ENCODE peak calls at places on chromosomes 11 and 22, in ten cellular contexts. W, P, S, H, L, E, X, G, I and U are unnamed samples.

GRCh38 chr11:128061321-128061871 is 526.0 kb downstream of the ETS1 start:
- DNase-seq in S (no peak), E (no peak), X (no peak), I (no peak), W (no peak), G (no peak), P (no peak), H (no peak), L (no peak), U (no peak)

GRCh38 chr11:13019313-13019712 is 10.2 kb downstream of the RASSF10 start:
- DNase-seq in P (no peak), L (no peak), H (no peak), W (peak), I (no peak), S (no peak), G (no peak), E (no peak), X (no peak), U (no peak)

GRCh38 chr22:45210577-45211431 is 29.9 kb downstream of the KIAA0930 start:
- DNase-seq in H (no peak), E (no peak), W (no peak), G (no peak), L (no peak), S (no peak), X (no peak), P (no peak), I (peak), U (no peak)

GRCh38 chr11:119728226-119728626 is 774 bp downstream of the NECTIN1 start:
- DNase-seq in P (no peak), H (no peak), L (no peak), E (no peak), S (no peak), X (no peak), W (no peak), G (no peak), I (peak), U (no peak)

GRCh38 chr11:73995731-73996130 is 13.1 kb upstream of the UCP2 start:
- DNase-seq in P (no peak), H (no peak), I (no peak), X (no peak), G (no peak), S (no peak), E (no peak), L (no peak), W (no peak), U (no peak)

GRCh38 chr11:108606070-108606469 is 12.5 kb upstream of the EXPH5 start:
- DNase-seq in L (no peak), I (no peak), P (no peak), H (no peak), E (no peak), X (no peak), G (no peak), W (no peak), S (no peak), U (no peak)

GRCh38 chr11:12634329-12634728 is 39.9 kb upstream of the TEAD1 start:
- DNase-seq in W (no peak), X (no peak), H (no peak), G (no peak), L (no peak), P (no peak), E (no peak), I (no peak), S (no peak), U (no peak)

GRCh38 chr11:638616-639323 is 1.7 kb downstream of the DRD4 start:
- DNase-seq in H (no peak), X (no peak), G (no peak), W (no peak), E (peak), L (no peak), I (no peak), S (no peak), P (no peak), U (no peak)

GRCh38 chr11:20238712-20239111 is 78.4 kb upstream of the DBX1 start:
- DNase-seq in W (no peak), E (no peak), I (no peak), S (no peak), H (no peak), G (no peak), X (no peak), L (peak), P (no peak), U (no peak)

DNA sequence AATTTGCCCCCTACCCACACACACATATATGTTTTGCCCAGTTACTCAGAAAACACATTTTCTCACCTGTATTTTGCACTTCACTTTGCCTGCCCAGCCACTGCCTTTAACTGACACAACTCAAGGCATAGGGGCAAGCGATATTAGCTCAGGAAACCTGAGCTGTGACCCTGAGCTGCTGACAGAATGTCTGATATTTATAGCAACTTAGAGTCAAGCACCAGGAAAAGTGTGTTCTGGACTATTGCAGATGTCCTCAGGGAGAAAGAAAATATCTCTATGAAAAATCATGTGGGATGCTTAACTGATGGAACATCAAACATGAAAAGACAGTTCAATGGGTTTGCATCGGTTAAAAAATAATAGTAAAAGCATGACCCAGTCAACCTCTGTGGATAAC is 63.9 kb upstream of the SLC35C1 start:
- DNase-seq in X (no peak), I (no peak), E (no peak), G (no peak), L (no peak), H (no peak), W (no peak), S (no peak), P (no peak), U (no peak)
- TF ChIP-seq CTCF in X (no peak), I (no peak), E (no peak), G (no peak), L (no peak), H (no peak), W (no peak), S (no peak), P (no peak), U (no peak)

GRCh38 chr11:104588975-104589374 is 309.3 kb downstream of the CASP12 start:
- DNase-seq in H (no peak), I (no peak), L (no peak), W (no peak), E (no peak), P (no peak), X (no peak), S (no peak), G (no peak), U (no peak)
- TF ChIP-seq POLR2AphosphoS5 in H (no peak), I (no peak), L (no peak), W (no peak), E (no peak), P (no peak), X (no peak), S (no peak), G (no peak), U (no peak)

DNA sequence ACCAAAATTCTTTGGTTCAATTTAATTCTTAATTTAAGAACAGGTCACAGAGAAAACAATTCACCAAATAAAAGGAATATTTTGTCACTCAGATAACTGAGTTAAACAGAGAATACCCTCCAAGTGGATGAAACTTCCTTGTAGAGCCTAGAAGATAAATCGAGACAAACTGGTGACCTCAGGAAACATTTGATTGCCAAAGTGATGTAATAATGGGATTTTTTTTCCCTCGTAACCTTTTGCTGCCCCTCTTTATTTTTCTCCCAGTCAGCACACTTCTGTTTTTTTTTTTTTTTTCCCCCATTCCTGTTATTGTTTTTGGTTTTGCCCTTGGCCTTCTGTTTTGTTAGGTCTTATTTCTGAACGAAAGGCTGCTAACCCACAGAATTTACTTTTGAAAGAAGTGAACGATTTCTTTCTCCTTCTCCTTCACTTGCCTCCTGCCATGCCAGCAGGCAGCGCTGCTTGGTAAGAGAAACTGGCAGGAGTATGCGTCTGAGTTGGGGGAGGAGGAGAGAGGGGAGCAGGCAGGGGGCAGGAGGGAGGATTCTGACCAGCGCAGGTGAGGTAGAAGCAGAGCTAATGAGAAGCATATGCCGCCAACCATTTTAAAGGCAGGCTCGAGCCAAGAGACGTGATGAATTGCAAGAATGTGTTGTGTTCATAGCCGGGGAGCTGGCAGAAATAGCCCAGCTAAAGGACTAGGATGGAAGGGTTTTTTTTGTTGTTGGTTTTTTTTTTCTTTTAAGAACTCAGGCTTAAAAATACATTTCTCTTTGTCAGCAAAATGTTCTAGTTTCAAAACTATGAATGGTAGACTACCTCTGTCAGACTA is 121.9 kb upstream of the MTMR2 start:
- DNase-seq in I (no peak), X (no peak), L (peak), S (no peak), E (peak), H (peak), W (no peak), G (no peak), P (peak), U (no peak)
- TF ChIP-seq CTCF in I (no peak), X (no peak), L (no peak), S (no peak), E (peak), H (no peak), W (peak), G (peak), P (peak), U (no peak)

GRCh38 chr11:64268687-64269379 is 15.6 kb downstream of the BAD start:
- DNase-seq in X (no peak), I (peak), H (peak), W (no peak), L (peak), E (peak), P (no peak), S (no peak), G (no peak), U (peak)

GRCh38 chr11:64267207-64267945 is 16.0 kb downstream of the PLCB3 start:
- DNase-seq in H (no peak), G (no peak), I (peak), S (no peak), W (no peak), L (no peak), P (no peak), E (no peak), X (no peak), U (no peak)

GRCh38 chr11:64271339-64272132 is 12.9 kb downstream of the BAD start:
- DNase-seq in H (peak), E (peak), I (peak), X (peak), W (peak), S (no peak), G (peak), L (peak), P (peak), U (peak)

GRCh38 chr11:64268028-64268686 is 16.3 kb downstream of the BAD start:
- DNase-seq in G (no peak), I (peak), W (no peak), L (peak), H (no peak), S (no peak), E (no peak), P (no peak), X (no peak), U (peak)

DNA sequence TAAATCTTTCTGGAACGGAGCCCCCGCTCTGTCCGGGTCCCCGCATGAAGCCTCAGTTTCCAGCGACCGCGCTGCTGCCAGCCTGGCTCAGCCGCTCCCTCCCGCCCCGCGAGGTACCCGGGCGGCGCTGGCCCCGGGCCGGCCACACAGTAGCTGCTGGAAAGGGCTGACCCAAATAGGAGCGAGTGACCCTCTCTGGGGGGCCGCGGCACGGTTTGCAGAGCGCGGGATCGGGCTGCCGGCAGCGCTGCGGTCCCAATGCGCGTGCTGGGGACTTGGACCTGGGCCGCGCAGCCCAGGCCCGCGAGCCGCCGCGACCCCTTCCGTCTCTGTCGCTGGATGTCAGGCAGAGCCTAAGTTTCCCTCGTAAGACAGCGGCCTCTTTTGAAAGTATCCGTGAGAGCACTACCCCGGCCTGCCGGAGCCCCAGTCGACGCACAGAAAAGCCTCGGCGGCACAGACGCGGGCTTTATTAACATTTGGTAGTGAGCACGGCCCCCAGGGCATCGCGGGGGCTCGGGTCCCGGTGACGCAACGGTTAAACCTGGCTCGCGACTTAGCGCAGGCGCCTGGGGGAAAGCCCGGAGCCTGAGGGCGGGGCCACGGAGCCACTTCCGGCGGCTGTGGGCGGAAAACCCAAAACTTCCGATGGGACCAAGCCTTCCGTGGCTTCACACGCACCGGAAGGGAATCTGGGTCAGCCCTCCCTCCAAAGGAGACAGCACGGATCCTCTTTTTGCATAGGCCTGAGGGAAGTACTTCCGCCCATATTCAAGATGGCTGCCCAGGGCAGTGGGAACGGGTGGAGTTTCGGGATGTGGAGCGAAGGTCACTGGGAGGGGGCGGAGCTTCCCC is 14.9 kb downstream of the BAD start:
- DNase-seq in S (peak), I (peak), H (peak), P (peak), X (peak), E (peak), L (peak), W (peak), G (peak), U (peak)
- TF ChIP-seq POLR2AphosphoS5 in S (no peak), I (peak), H (peak), P (no peak), X (peak), E (no peak), L (peak), W (no peak), G (peak), U (peak)

DNA sequence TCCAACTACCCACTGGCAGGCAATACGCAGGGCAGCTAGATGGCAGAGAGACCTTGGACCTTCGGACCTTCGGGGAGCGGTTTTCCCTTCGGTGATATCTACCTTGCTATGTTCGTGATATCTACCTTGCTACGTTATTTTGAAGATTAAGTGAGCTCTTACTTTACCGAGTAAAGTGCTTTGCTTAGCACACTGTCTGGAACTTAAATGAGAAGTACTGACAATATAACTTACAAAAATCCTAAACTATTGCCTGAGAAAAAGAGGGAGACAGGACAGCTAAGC is 1.0 kb upstream of the PRDM10 start:
- DNase-seq in P (no peak), X (no peak), S (no peak), I (no peak), H (no peak), L (no peak), G (no peak), E (no peak), W (no peak), U (no peak)
- TF ChIP-seq CTCF in P (no peak), X (no peak), S (no peak), I (no peak), H (no peak), L (no peak), G (no peak), E (no peak), W (no peak), U (no peak)

GRCh38 chr11:59216654-59217640 is 4.2 kb upstream of the MPEG1 start:
- DNase-seq in S (no peak), X (no peak), H (peak), W (no peak), E (no peak), G (no peak), I (peak), P (no peak), L (peak), U (peak)
- TF ChIP-seq POLR2AphosphoS5 in S (peak), X (no peak), H (peak), W (no peak), E (no peak), G (no peak), I (no peak), P (no peak), L (peak), U (peak)

GRCh38 chr11:114049050-114049449 is 10.5 kb upstream of the ZBTB16 start:
- DNase-seq in G (no peak), S (no peak), I (no peak), W (no peak), H (no peak), P (no peak), X (no peak), L (no peak), E (no peak), U (no peak)
- TF ChIP-seq CTCF in G (no peak), S (no peak), I (no peak), W (no peak), H (no peak), P (no peak), X (no peak), L (no peak), E (no peak), U (no peak)

DNA sequence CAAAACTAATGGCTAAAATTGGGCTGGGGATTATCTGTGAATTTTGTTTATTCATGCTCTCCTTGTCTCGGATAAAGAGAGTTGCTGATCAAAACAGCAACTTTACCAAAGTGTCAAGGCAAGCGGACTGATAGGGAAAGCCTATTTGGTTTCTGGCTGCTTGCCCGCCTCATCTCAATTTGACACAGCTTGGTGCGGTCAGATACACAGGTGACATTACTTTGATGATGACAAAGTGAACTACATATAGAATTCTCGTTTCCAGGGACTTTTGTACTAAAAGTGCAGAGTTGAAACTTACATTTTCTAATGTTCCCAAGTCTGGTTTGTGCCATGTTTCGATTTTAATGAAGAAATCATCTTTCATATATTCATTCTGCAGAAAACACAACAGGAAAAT is 22.8 kb downstream of the PITPNB start:
- DNase-seq in L (no peak), P (no peak), W (no peak), H (no peak), X (no peak), G (no peak), I (no peak), S (no peak), E (no peak), U (no peak)
- TF ChIP-seq POLR2AphosphoS5 in L (no peak), P (no peak), W (no peak), H (no peak), X (no peak), G (no peak), I (no peak), S (no peak), E (no peak), U (no peak)

GRCh38 chr11:123487157-123487744 is 57.2 kb downstream of the GRAMD1B start:
- DNase-seq in I (no peak), W (no peak), P (no peak), S (no peak), L (no peak), E (no peak), H (no peak), G (no peak), X (no peak), U (no peak)

GRCh38 chr11:123493393-123494063 is 63.5 kb downstream of the GRAMD1B start:
- DNase-seq in X (no peak), G (no peak), L (no peak), W (no peak), E (no peak), I (no peak), S (no peak), P (peak), H (no peak), U (no peak)

GRCh38 chr11:123491241-123491640 is 61.2 kb downstream of the GRAMD1B start:
- DNase-seq in W (no peak), E (no peak), X (no peak), G (no peak), I (no peak), H (no peak), S (no peak), L (no peak), P (no peak), U (no peak)

GRCh38 chr11:123494195-123495050 is 64.4 kb downstream of the GRAMD1B start:
- DNase-seq in L (no peak), I (no peak), W (no peak), G (no peak), E (no peak), P (no peak), H (no peak), X (no peak), S (no peak), U (no peak)

GRCh38 chr11:123490527-123490926 is 60.5 kb downstream of the GRAMD1B start:
- DNase-seq in W (no peak), G (no peak), E (no peak), L (no peak), P (no peak), X (no peak), H (no peak), I (no peak), S (no peak), U (no peak)
- TF ChIP-seq CTCF in W (no peak), G (no peak), E (no peak), L (no peak), P (peak), X (no peak), H (no peak), I (no peak), S (no peak), U (no peak)

DNA sequence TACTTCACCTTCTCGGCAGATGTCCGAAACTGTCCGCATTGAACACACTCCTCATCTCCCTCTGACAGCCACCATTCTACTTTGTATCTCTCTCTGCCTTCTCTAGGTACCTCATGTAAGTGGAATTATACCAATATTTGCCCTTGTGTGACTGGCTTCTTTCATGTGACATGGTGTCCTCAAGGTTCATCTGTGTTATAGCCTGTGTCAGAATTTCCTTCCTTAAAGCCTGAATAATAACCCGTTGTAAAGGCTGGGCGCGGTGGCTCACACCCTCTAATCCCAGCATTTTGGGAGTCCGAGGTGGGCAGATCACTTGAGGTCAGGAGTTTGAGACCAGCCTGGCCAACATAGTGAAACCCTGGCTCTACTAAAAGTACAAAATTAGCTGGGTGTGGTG is 40.4 kb upstream of the PPP6R3 start:
- DNase-seq in P (no peak), E (no peak), H (no peak), L (no peak), S (no peak), W (no peak), X (no peak), G (no peak), I (no peak), U (no peak)
- TF ChIP-seq POLR2AphosphoS5 in P (no peak), E (no peak), H (no peak), L (no peak), S (no peak), W (no peak), X (no peak), G (no peak), I (no peak), U (no peak)